ENCODE peak calls at places on chromosomes 13 and 19, in four cellular contexts. H is WTC11; S is AG09319; B is activated effector memory CD4-positive, alpha-beta T cell treated with Interleukin-2 at 50 U/mL for 16 hours. M is an unnamed sample.

GRCh38 chr19:14432817-14433453 is at the start of gene PKN1:
- DNase-seq in H (peak; percentile 72), S (no peak), B (peak; percentile 39), M (no peak)

GRCh38 chr13:24392972-24393371 is 83.6 kb downstream of the C1QTNF9 start:
- DNase-seq in H (no peak), S (no peak), B (no peak), M (no peak)

GRCh38 chr13:98997051-98997730 is 19.3 kb upstream of the DOCK9 start:
- DNase-seq in H (no peak), S (no peak), B (no peak), M (no peak)

GRCh38 chr19:574658-575526 is 2.5 kb downstream of the BSG start:
- DNase-seq in H (no peak), S (no peak), B (no peak), M (no peak)

GRCh38 chr19:17703823-17704463 is 15.3 kb upstream of the MAP1S start:
- DNase-seq in H (peak; percentile 89), S (no peak), B (peak; percentile 44), M (no peak)

GRCh38 chr13:112905990-112906641 is 62.9 kb upstream of the MCF2L start:
- DNase-seq in H (peak; percentile 76), S (no peak), B (no peak), M (no peak)

GRCh38 chr13:39347926-39348901 is 254.8 kb downstream of the LHFPL6 start:
- DNase-seq in H (peak; percentile 40), S (no peak), B (no peak), M (peak; percentile 65)

GRCh38 chr13:102900193-102900608 is 54.4 kb downstream of the ERCC5 start:
- DNase-seq in H (no peak), S (no peak), B (no peak), M (no peak)

GRCh38 chr19:33298146-33298911 is 4.0 kb downstream of the CEBPA start:
- DNase-seq in H (no peak), S (no peak), B (no peak), M (no peak)

GRCh38 chr19:4516939-4517300 is 1.4 kb downstream of the PLIN4 start:
- DNase-seq in H (no peak), S (no peak), B (no peak), M (no peak)

GRCh38 chr19:4660181-4660791 is 9.9 kb downstream of the MYDGF start:
- DNase-seq in H (peak; percentile 72), S (no peak), B (no peak), M (no peak)

GRCh38 chr19:4174212-4174894 is 8.0 kb downstream of the SIRT6 start:
- DNase-seq in H (no peak), S (no peak), B (no peak), M (no peak)

GRCh38 chr13:73521970-73522549 is 463.3 kb downstream of the KLF5 start:
- DNase-seq in H (no peak), S (no peak), B (no peak), M (no peak)

GRCh38 chr13:21573920-21574712 is 29.9 kb downstream of the MICU2 start:
- DNase-seq in H (no peak), S (no peak), B (no peak), M (no peak)

GRCh38 chr19:15463865-15464371 is 426 bp downstream of the RASAL3 start:
- DNase-seq in H (peak; percentile 35), S (no peak), B (peak; percentile 79), M (no peak)

GRCh38 chr19:30570194-30570593 is 198.0 kb downstream of the ZNF536 start:
- DNase-seq in H (no peak), S (no peak), B (no peak), M (no peak)

GRCh38 chr19:22882797-22883196 is 50.7 kb downstream of the ZNF723 start:
- DNase-seq in H (no peak), S (no peak), B (no peak), M (no peak)

GRCh38 chr13:73059460-73060250 is 850 bp downstream of the KLF5 start:
- DNase-seq in H (peak; percentile 78), S (no peak), B (peak; percentile 32), M (no peak)

GRCh38 chr13:65971541-65971940 is 1258.6 kb downstream of the PCDH9 start:
- DNase-seq in H (no peak), S (no peak), B (no peak), M (no peak)

GRCh38 chr19:33234736-33235135 is 9.1 kb upstream of the SLC7A10 start:
- DNase-seq in H (no peak), S (no peak), B (no peak), M (no peak)

GRCh38 chr19:55590621-55591020 is 8.7 kb downstream of the FIZ1 start:
- DNase-seq in H (peak; percentile 53), S (no peak), B (no peak), M (no peak)

GRCh38 chr19:32460476-32460875 is 54.9 kb downstream of the DPY19L3 start:
- DNase-seq in H (no peak), S (no peak), B (no peak), M (no peak)

GRCh38 chr13:109494955-109495354 is 291.4 kb downstream of the IRS2 start:
- DNase-seq in H (no peak), S (no peak), B (no peak), M (no peak)

GRCh38 chr19:46493236-46494114 is 2.2 kb downstream of the PNMA8B start:
- DNase-seq in H (peak; percentile 64), S (no peak), B (no peak), M (no peak)

M was measured in smooth muscle cell of the brain vasculature.